ENCODE peak calls at places on chromosome 7, in nine cellular contexts. F is spleen, W is right cardiac atrium, A is ovary, Q is stomach, B is caudate nucleus, L is HL-60, E is small intestine, V is PC-3. J is an unnamed sample.

GRCh38 chr7:88789480-88790064 is 6.0 kb downstream of the TEX47 start:
- DNase-seq in F (no peak), W (no peak), A (no peak), Q (no peak), B (no peak), L (no peak), E (peak), V (peak), J (no peak)

GRCh38 chr7:89401099-89401498 is 605.6 kb upstream of the TEX47 start:
- DNase-seq in F (no peak), W (no peak), A (no peak), Q (no peak), B (no peak), L (no peak), E (no peak), V (no peak), J (no peak)

GRCh38 chr7:87797395-87797794 is 78.8 kb downstream of the SLC25A40 start:
- DNase-seq in F (no peak), W (no peak), A (no peak), Q (no peak), B (no peak), L (no peak), E (no peak), V (no peak), J (no peak)

GRCh38 chr7:100372256-100372655 is 1.0 kb upstream of the PILRA start:
- DNase-seq in F (peak), W (no peak), A (no peak), Q (no peak), B (no peak), L (peak), E (no peak), V (no peak), J (no peak)

GRCh38 chr7:47819054-47819920 is 129.0 kb downstream of the PKD1L1 start:
- DNase-seq in F (no peak), W (peak), A (peak), Q (peak), B (peak), L (peak), E (peak), V (peak), J (peak)

GRCh38 chr7:79471283-79471682 is 17.8 kb upstream of the MAGI2 start:
- DNase-seq in F (no peak), W (no peak), A (no peak), Q (no peak), B (no peak), L (no peak), E (no peak), V (peak), J (no peak)

GRCh38 chr7:131225619-131226101 is 102.0 kb upstream of the MKLN1 start:
- DNase-seq in F (no peak), W (peak), A (peak), Q (peak), B (no peak), L (no peak), E (peak), V (no peak), J (peak)

GRCh38 chr7:113087278-113087998 is 811 bp upstream of the GPR85 start:
- DNase-seq in F (no peak), W (no peak), A (no peak), Q (no peak), B (no peak), L (peak), E (peak), V (peak), J (peak)

GRCh38 chr7:22667562-22668239 is 59.3 kb upstream of the IL6 start:
- DNase-seq in F (no peak), W (no peak), A (no peak), Q (no peak), B (no peak), L (no peak), E (no peak), V (peak), J (no peak)

GRCh38 chr7:137943132-137943551 is 58.7 kb downstream of the CREB3L2 start:
- DNase-seq in F (no peak), W (peak), A (peak), Q (no peak), B (no peak), L (no peak), E (peak), V (no peak), J (peak)

GRCh38 chr7:137940656-137941518 is 61.0 kb downstream of the CREB3L2 start:
- DNase-seq in F (no peak), W (no peak), A (no peak), Q (peak), B (no peak), L (no peak), E (peak), V (no peak), J (no peak)

GRCh38 chr7:137946015-137946414 is 55.9 kb downstream of the CREB3L2 start:
- DNase-seq in F (no peak), W (no peak), A (no peak), Q (no peak), B (no peak), L (no peak), E (no peak), V (no peak), J (no peak)

GRCh38 chr7:137944168-137944567 is 57.7 kb downstream of the CREB3L2 start:
- DNase-seq in F (no peak), W (peak), A (no peak), Q (no peak), B (no peak), L (no peak), E (no peak), V (peak), J (no peak)

DNA sequence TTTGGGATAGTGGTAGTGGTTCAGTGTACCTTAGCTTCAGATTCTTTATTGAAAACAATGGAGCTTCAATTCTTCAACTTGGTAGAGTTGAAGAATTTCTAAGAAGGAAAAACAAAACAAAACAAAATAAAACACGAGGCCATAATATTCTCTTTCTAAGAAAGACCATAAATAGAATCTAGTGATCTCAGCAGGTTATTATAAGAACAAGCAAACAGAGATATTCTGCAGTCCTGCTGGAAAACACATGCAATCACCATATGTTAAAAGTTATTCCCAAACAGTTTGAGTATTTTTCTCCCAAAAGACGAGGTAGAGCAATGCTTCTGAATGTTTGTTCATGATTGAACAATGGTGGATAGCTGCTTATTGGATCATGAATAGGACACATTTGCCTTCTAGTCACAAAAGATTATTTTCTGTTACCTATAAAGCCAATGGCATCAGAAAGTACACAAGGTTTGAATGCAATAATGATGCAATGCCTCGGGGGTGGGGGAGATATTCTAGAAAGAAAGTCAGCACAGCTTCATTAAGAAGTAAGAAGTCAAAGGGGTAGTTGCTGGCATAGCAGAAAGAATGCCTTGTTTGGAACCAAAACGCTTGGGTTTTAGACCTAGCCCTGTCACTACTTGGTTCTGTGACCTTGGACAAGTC is 59.3 kb downstream of the CREB3L2 start:
- DNase-seq in F (no peak), W (no peak), A (no peak), Q (no peak), B (no peak), L (no peak), E (no peak), V (no peak), J (no peak)
- H3K27ac ChIP-seq in F (peak), W (peak), A (peak), Q (peak), B (no peak), L (no peak), E (peak), V (no peak), J (peak)

GRCh38 chr7:37784015-37784414 is 64.4 kb upstream of the NME8 start:
- DNase-seq in F (no peak), W (no peak), A (no peak), Q (no peak), B (no peak), L (no peak), E (peak), V (no peak), J (no peak)

GRCh38 chr7:37782166-37782565 is 66.2 kb upstream of the NME8 start:
- DNase-seq in F (no peak), W (no peak), A (no peak), Q (no peak), B (no peak), L (no peak), E (no peak), V (no peak), J (no peak)

GRCh38 chr7:37786741-37787569 is 61.4 kb upstream of the NME8 start:
- DNase-seq in F (no peak), W (no peak), A (no peak), Q (no peak), B (no peak), L (peak), E (no peak), V (no peak), J (no peak)
- H3K27ac ChIP-seq in F (peak), W (no peak), A (no peak), Q (no peak), B (peak), L (peak), E (no peak), V (no peak), J (no peak)

GRCh38 chr7:149831730-149832219 is 6.4 kb upstream of the ZNF862 start:
- DNase-seq in F (no peak), W (peak), A (no peak), Q (no peak), B (no peak), L (no peak), E (no peak), V (no peak), J (no peak)
- H3K27ac ChIP-seq in F (no peak), W (no peak), A (no peak), Q (no peak), B (no peak), L (no peak), E (no peak), V (no peak), J (no peak)

DNA sequence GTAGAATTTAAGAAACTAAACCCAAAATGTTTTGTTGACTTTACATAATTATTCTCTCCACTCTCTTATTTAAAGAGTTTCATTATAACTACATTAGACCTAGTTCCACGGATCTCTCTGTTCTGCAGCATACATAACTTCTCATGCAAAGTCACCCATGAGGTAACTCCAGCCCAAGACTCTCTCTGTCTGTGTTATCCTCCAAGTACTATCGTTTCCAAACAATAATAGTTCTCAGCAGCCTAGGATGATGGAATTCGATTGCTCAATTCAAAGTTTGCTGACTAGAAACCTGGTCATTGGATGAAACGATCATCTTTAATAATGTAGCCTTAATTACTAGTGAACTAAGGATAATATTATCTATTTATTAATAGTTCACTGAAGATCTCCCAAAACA is 203.1 kb upstream of the PTN start:
- DNase-seq in F (no peak), W (no peak), A (no peak), Q (no peak), B (no peak), L (no peak), E (no peak), V (no peak), J (no peak)
- H3K27ac ChIP-seq in F (no peak), W (no peak), A (no peak), Q (no peak), B (no peak), L (no peak), E (no peak), V (no peak), J (no peak)

DNA sequence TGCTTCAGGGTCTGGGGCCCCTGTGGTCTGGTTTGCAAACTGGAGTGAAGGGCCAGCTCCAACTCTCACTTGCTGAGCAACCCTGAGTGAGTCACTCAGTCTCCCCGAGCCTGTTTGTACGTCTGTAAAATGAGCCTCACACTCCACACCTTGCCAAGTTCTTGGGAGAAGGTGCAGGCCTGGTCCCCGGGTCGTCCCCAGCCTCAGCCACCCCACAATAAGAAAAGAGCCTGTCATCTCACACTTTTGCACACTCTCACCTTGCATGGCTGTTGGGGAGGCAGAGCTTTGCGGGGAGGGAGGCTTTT is 5.2 kb downstream of the GRIFIN start:
- DNase-seq in F (no peak), W (no peak), A (no peak), Q (no peak), B (no peak), L (no peak), E (no peak), V (peak), J (no peak)
- H3K27ac ChIP-seq in F (no peak), W (no peak), A (no peak), Q (no peak), B (no peak), L (no peak), E (no peak), V (no peak), J (no peak)

GRCh38 chr7:157386979-157387800 is 50.4 kb downstream of the DNAJB6 start:
- DNase-seq in F (peak), W (peak), A (peak), Q (peak), B (peak), L (peak), E (peak), V (peak), J (peak)
- H3K27ac ChIP-seq in F (peak), W (peak), A (no peak), Q (peak), B (no peak), L (peak), E (no peak), V (peak), J (peak)

GRCh38 chr7:7449055-7449454 is 86.6 kb downstream of the COL28A1 start:
- DNase-seq in F (no peak), W (no peak), A (no peak), Q (no peak), B (no peak), L (no peak), E (no peak), V (no peak), J (no peak)
- H3K27ac ChIP-seq in F (no peak), W (no peak), A (no peak), Q (no peak), B (no peak), L (no peak), E (no peak), V (no peak), J (no peak)

DNA sequence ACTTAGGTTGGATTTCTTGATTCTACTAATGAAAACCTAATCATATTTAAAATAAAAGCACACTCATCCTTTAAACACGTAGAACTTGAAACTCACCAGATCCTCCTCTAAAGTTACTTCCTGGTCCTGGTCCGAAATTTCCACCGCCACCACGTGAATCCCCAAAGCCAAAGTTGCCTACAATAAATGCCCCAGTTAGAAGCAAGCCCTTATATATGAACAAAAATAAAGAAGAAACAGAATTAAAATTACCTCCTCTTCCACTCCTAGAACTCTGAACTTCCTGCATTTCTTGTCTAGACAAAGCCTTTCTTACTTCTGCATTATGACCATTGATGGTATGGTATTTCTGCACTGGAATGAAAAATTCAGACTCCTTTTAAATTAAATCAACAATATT is 4.2 kb downstream of the HNRNPA2B1 start:
- DNase-seq in F (no peak), W (no peak), A (no peak), Q (no peak), B (no peak), L (no peak), E (no peak), V (no peak), J (no peak)
- H3K27ac ChIP-seq in F (peak), W (no peak), A (no peak), Q (peak), B (no peak), L (no peak), E (no peak), V (no peak), J (peak)